ENCODE peak calls at places on chromosome 19, in four cellular contexts. Q is hippocampal formation, K is epithelial cell of esophagus, S is nephron progenitor cell. P is an unnamed sample.

GRCh38 chr19:35759697-35760096 is 1.7 kb downstream of the PROSER3 start:
- DNase-seq in Q (no peak), S (no peak), K (no peak), P (no peak)

GRCh38 chr19:37931941-37932655 is 25.1 kb downstream of the SIPA1L3 start:
- DNase-seq in K (peak; percentile 96), Q (peak; percentile 45), S (peak; percentile 50), P (peak; percentile 89)

GRCh38 chr19:52734340-52734892 is 428 bp downstream of the ZNF611 start:
- DNase-seq in S (peak; percentile 46), K (peak; percentile 14), Q (peak; percentile 16), P (peak; percentile 20)

GRCh38 chr19:27774337-27774736 is 1438.6 kb downstream of the UQCRFS1 start:
- DNase-seq in K (no peak), Q (no peak), S (no peak), P (no peak)

GRCh38 chr19:19110410-19111137 is 27.7 kb downstream of the TMEM161A start:
- DNase-seq in Q (no peak), K (peak; percentile 22), S (peak; percentile 74), P (no peak)

GRCh38 chr19:31648347-31648746 is 299.1 kb upstream of the TSHZ3 start:
- DNase-seq in Q (no peak), S (no peak), K (no peak), P (no peak)

GRCh38 chr19:1081301-1082164 is 13.6 kb downstream of the POLR2E start:
- DNase-seq in Q (no peak), S (no peak), K (no peak), P (no peak)

GRCh38 chr19:48391100-48392005 is at the start of gene KDELR1:
- DNase-seq in Q (peak; percentile 73), K (peak; percentile 73), S (peak; percentile 84), P (peak; percentile 81)

GRCh38 chr19:2145831-2146241 is 5.5 kb downstream of the AP3D1 start:
- DNase-seq in S (no peak), Q (no peak), K (no peak), P (no peak)

GRCh38 chr19:2051771-2052704 is 994 bp upstream of the MKNK2 start:
- DNase-seq in S (no peak), K (peak; percentile 71), Q (no peak), P (no peak)

GRCh38 chr19:30363073-30363472 is 9.1 kb upstream of the ZNF536 start:
- DNase-seq in Q (no peak), K (no peak), S (no peak), P (no peak)

GRCh38 chr19:18063463-18063862 is 23.3 kb downstream of the IL12RB1 start:
- DNase-seq in Q (peak; percentile 11), K (peak; percentile 24), S (peak; percentile 36), P (no peak)

GRCh38 chr19:11227201-11227886 is 12.1 kb upstream of the ANGPTL8 start:
- DNase-seq in S (no peak), K (peak; percentile 43), Q (no peak), P (peak; percentile 48)

GRCh38 chr19:8571006-8571411 is 6.2 kb downstream of the MYO1F start:
- DNase-seq in Q (peak; percentile 9), K (no peak), S (no peak), P (no peak)

GRCh38 chr19:41354343-41354974 is 737 bp upstream of the TGFB1 start:
- DNase-seq in K (no peak), Q (no peak), S (no peak), P (no peak)

GRCh38 chr19:35513975-35514809 is 743 bp upstream of the DMKN start:
- DNase-seq in S (peak; percentile 53), K (peak; percentile 48), Q (no peak), P (no peak)

GRCh38 chr19:38152461-38153379 is 71.3 kb downstream of the DPF1 start:
- DNase-seq in Q (peak; percentile 17), K (peak; percentile 53), S (no peak), P (peak; percentile 34)

GRCh38 chr19:3983936-3984583 is 1.2 kb downstream of the EEF2 start:
- DNase-seq in Q (no peak), S (peak; percentile 10), K (peak; percentile 70), P (no peak)

GRCh38 chr19:49117677-49118564 is 1.0 kb downstream of the C19orf73 start:
- DNase-seq in K (no peak), S (no peak), Q (no peak), P (no peak)

GRCh38 chr19:56683119-56683518 is 11.6 kb upstream of the ZNF835 start:
- DNase-seq in Q (no peak), S (no peak), K (no peak), P (no peak)

GRCh38 chr19:10260141-10260584 is 8.1 kb downstream of the MRPL4 start:
- DNase-seq in Q (no peak), S (no peak), K (peak; percentile 96), P (peak; percentile 76)

GRCh38 chr19:11096210-11096841 is 7.1 kb downstream of the LDLR start:
- DNase-seq in K (peak; percentile 56), Q (no peak), S (no peak), P (no peak)

GRCh38 chr19:55528030-55528801 is 8.7 kb downstream of the SBK2 start:
- DNase-seq in K (no peak), S (no peak), Q (no peak), P (no peak)

GRCh38 chr19:7638802-7639465 is 2.0 kb downstream of the STXBP2 start:
- DNase-seq in Q (no peak), K (no peak), S (no peak), P (no peak)

GRCh38 chr19:45664575-45664974 is 3.4 kb upstream of the GIPR start:
- DNase-seq in Q (no peak), K (no peak), S (no peak), P (no peak)

GRCh38 chr19:43524922-43525835 is 1.8 kb downstream of the ETHE1 start:
- DNase-seq in Q (peak; percentile 23), K (peak; percentile 90), S (peak; percentile 36), P (peak; percentile 79)

GRCh38 chr19:43504426-43505185 is at the start of gene PHLDB3:
- DNase-seq in Q (no peak), S (peak; percentile 53), K (peak; percentile 41), P (no peak)

GRCh38 chr19:1425902-1426301 is 12.3 kb upstream of the RPS15 start:
- DNase-seq in S (no peak), K (no peak), Q (no peak), P (no peak)

GRCh38 chr19:294819-295686 is 3.9 kb upstream of the PLPP2 start:
- DNase-seq in S (peak; percentile 75), Q (no peak), K (peak; percentile 40), P (peak; percentile 35)

GRCh38 chr19:29478578-29479565 is 46.9 kb upstream of the VSTM2B start:
- DNase-seq in K (no peak), Q (peak; percentile 35), S (peak; percentile 69), P (no peak)

GRCh38 chr19:53664760-53665159 is 33.0 kb downstream of the DPRX start:
- DNase-seq in Q (no peak), K (no peak), S (no peak), P (no peak)